ENCODE peak calls at places on chromosomes 6 and 20, in six cellular contexts. L is PC-3, M is left colon, Y is DMS53, O is WERI-Rb-1, I is KG1. E is an unnamed sample.

GRCh38 chr6:33168202-33168601 is 24.1 kb downstream of the COL11A2 start:
- DNase-seq in M (no peak), L (no peak), O (no peak), I (no peak), Y (no peak), E (no peak)

GRCh38 chr6:79997728-79998127 is 6.7 kb upstream of the TTK start:
- DNase-seq in O (no peak), Y (no peak), M (no peak), L (no peak), I (no peak), E (no peak)

GRCh38 chr20:47809561-47809960 is 24.3 kb upstream of the SULF2 start:
- DNase-seq in Y (no peak), O (no peak), L (peak), M (peak), I (no peak), E (no peak)

GRCh38 chr6:134468633-134469032 is 150.7 kb upstream of the SGK1 start:
- DNase-seq in M (no peak), L (no peak), I (no peak), O (no peak), Y (no peak), E (no peak)

GRCh38 chr6:148509152-148509571 is 166.5 kb downstream of the SASH1 start:
- DNase-seq in L (no peak), Y (no peak), O (no peak), I (no peak), M (no peak), E (no peak)

GRCh38 chr6:30601436-30601814 is 15.6 kb downstream of the PPP1R10 start:
- DNase-seq in L (no peak), M (no peak), I (no peak), O (no peak), Y (no peak), E (no peak)

GRCh38 chr6:137475103-137475502 is 19.1 kb downstream of the OLIG3 start:
- DNase-seq in O (no peak), L (no peak), M (no peak), I (no peak), Y (no peak), E (no peak)

GRCh38 chr6:46026307-46026706 is 10.6 kb upstream of the CLIC5 start:
- DNase-seq in O (no peak), L (no peak), M (no peak), I (no peak), Y (no peak), E (no peak)

GRCh38 chr6:136524936-136525413 is 25.2 kb downstream of the MAP7 start:
- DNase-seq in M (no peak), O (no peak), Y (peak), I (peak), L (no peak), E (no peak)

GRCh38 chr20:16206817-16207216 is 366.4 kb downstream of the KIF16B start:
- DNase-seq in I (no peak), L (no peak), M (no peak), Y (peak), O (no peak), E (no peak)

GRCh38 chr6:2579789-2580570 is 170.7 kb downstream of the MYLK4 start:
- DNase-seq in M (no peak), I (no peak), O (no peak), L (no peak), Y (no peak), E (no peak)

GRCh38 chr6:52953911-52954839 is 40.9 kb downstream of the GSTA4 start:
- DNase-seq in M (no peak), I (no peak), O (no peak), Y (peak), L (peak), E (no peak)

GRCh38 chr20:22106308-22106938 is 401.0 kb downstream of the PAX1 start:
- DNase-seq in M (no peak), Y (peak), O (no peak), L (peak), I (peak), E (no peak)

GRCh38 chr6:36204068-36204753 is 7.7 kb downstream of the BRPF3 start:
- DNase-seq in Y (no peak), I (peak), L (no peak), O (no peak), M (no peak), E (no peak)

GRCh38 chr20:10505320-10506226 is 70.5 kb downstream of the SLX4IP start:
- DNase-seq in Y (no peak), I (no peak), M (peak), L (no peak), O (no peak), E (no peak)

GRCh38 chr6:52958546-52959255 is 36.4 kb downstream of the GSTA4 start:
- DNase-seq in M (no peak), Y (no peak), I (no peak), O (no peak), L (peak), E (no peak)